ENCODE peak calls at places on chromosomes 12 and 14, in six cellular contexts. X, E, P, S, Z and R are unnamed samples.

GRCh38 chr14:53744846-53745245 is 211.8 kb downstream of the BMP4 start:
- DNase-seq in E (no peak), Z (no peak), P (no peak), X (no peak), S (no peak), R (no peak)

GRCh38 chr12:2064078-2064507 is 11.3 kb downstream of the CACNA1C start:
- DNase-seq in Z (no peak), E (no peak), X (no peak), S (no peak), P (no peak), R (no peak)

GRCh38 chr14:20830831-20831230 is 28.2 kb upstream of the RNASE1 start:
- DNase-seq in E (no peak), X (no peak), S (no peak), Z (no peak), P (no peak), R (no peak)

GRCh38 chr12:92571844-92572543 is 130.8 kb upstream of the PLEKHG7 start:
- DNase-seq in E (no peak), Z (no peak), S (no peak), X (no peak), P (no peak), R (no peak)

GRCh38 chr12:94763461-94763860 is 113.1 kb upstream of the TMCC3 start:
- DNase-seq in P (no peak), Z (no peak), E (no peak), X (no peak), S (no peak), R (no peak)

GRCh38 chr14:75484711-75485429 is 37.4 kb upstream of the BATF start:
- DNase-seq in X (no peak), Z (no peak), E (no peak), S (no peak), P (no peak), R (no peak)

GRCh38 chr12:90342081-90342480 is 612.9 kb downstream of the CCER1 start:
- DNase-seq in Z (no peak), S (no peak), P (no peak), X (no peak), E (no peak), R (no peak)

GRCh38 chr14:102591372-102591943 is 991 bp upstream of the RCOR1 start:
- DNase-seq in S (no peak), E (peak; percentile 58), P (no peak), Z (no peak), X (peak; percentile 24), R (no peak)

GRCh38 chr12:20376984-20377383 is 8.6 kb downstream of the PDE3A start:
- DNase-seq in X (no peak), E (no peak), Z (no peak), P (no peak), S (no peak), R (no peak)

GRCh38 chr12:93943766-93944165 is 204.6 kb upstream of the PLXNC1 start:
- DNase-seq in E (no peak), S (no peak), P (no peak), X (no peak), Z (no peak), R (no peak)

GRCh38 chr14:102849522-102850379 is 72.5 kb downstream of the TRAF3 start:
- DNase-seq in S (no peak), P (no peak), E (no peak), Z (no peak), X (no peak), R (no peak)

GRCh38 chr12:69633061-69633460 is 22.4 kb upstream of the LRRC10 start:
- DNase-seq in Z (no peak), E (no peak), S (no peak), X (no peak), P (no peak), R (no peak)

GRCh38 chr12:32964981-32965585 is 68.5 kb upstream of the PKP2 start:
- DNase-seq in S (no peak), E (no peak), X (no peak), Z (no peak), P (no peak), R (no peak)

GRCh38 chr14:81474156-81474492 is 59.5 kb downstream of the SEL1L start:
- DNase-seq in E (no peak), S (no peak), Z (no peak), P (no peak), X (no peak), R (no peak)

GRCh38 chr12:78864483-78865296 is at the start of gene SYT1:
- DNase-seq in E (peak; percentile 45), X (no peak), P (no peak), Z (peak; percentile 75), S (peak; percentile 7), R (peak; percentile 60)

GRCh38 chr12:53061404-53062010 is 11.6 kb downstream of the TNS2 start:
- DNase-seq in S (no peak), E (peak; percentile 85), X (no peak), Z (no peak), P (no peak), R (no peak)

GRCh38 chr12:6644257-6644596 is 3.0 kb downstream of the ACRBP start:
- DNase-seq in S (no peak), X (no peak), P (no peak), E (no peak), Z (no peak), R (no peak)

GRCh38 chr14:101115652-101116051 is 212.1 kb upstream of the RTL1 start:
- DNase-seq in E (no peak), S (no peak), P (no peak), X (no peak), Z (no peak), R (no peak)

GRCh38 chr14:99755629-99756603 is 37.3 kb upstream of the EML1 start:
- DNase-seq in S (peak; percentile 42), P (no peak), X (no peak), E (peak; percentile 66), Z (peak; percentile 78), R (peak; percentile 79)